ENCODE peak calls at places on chromosomes 12 and 14, in five cellular contexts. E is stimulated activated CD4-positive, alpha-beta T cell treated with anti-CD3 and anti-CD28 coated beads, Interleukin-2, amount 100 ng/mL, for 24 hours; K is activated CD4-positive, alpha-beta T cell treated with anti-CD3 and anti-CD28 coated beads for 24 hours; B is astrocyte of the spinal cord; H is natural killer cell. N is an unnamed sample.

GRCh38 chr12:30694971-30695326 is 720 bp downstream of the IPO8 start:
- DNase-seq in B (peak), H (no peak), K (no peak), E (peak), N (peak)

GRCh38 chr14:72745546-72745945 is 148.4 kb downstream of the DPF3 start:
- DNase-seq in E (no peak), B (peak), K (no peak), H (no peak), N (no peak)

GRCh38 chr14:59398841-59399240 is 66.3 kb downstream of the GPR135 start:
- DNase-seq in K (no peak), E (no peak), H (no peak), B (no peak), N (no peak)

GRCh38 chr14:96824283-96824682 is 27.1 kb downstream of the VRK1 start:
- DNase-seq in B (peak), K (no peak), E (no peak), H (no peak), N (no peak)

GRCh38 chr12:16399110-16399509 is 51.7 kb downstream of the MGST1 start:
- DNase-seq in K (no peak), B (no peak), H (no peak), E (no peak), N (no peak)

GRCh38 chr12:130965214-130965613 is 11.5 kb downstream of the ADGRD1 start:
- DNase-seq in B (no peak), H (no peak), E (no peak), K (no peak), N (no peak)

GRCh38 chr12:89067436-89067835 is 284.9 kb downstream of the DUSP6 start:
- DNase-seq in E (no peak), B (peak), H (no peak), K (no peak), N (no peak)

GRCh38 chr12:25005376-25005775 is 56.5 kb upstream of the BCAT1 start:
- DNase-seq in K (no peak), H (no peak), B (no peak), E (no peak), N (no peak)

GRCh38 chr14:104600141-104600643 is 4.4 kb downstream of the TMEM179 start:
- DNase-seq in B (no peak), K (no peak), E (no peak), H (no peak), N (no peak)

GRCh38 chr14:69093551-69094421 is 59.1 kb downstream of the DCAF5 start:
- DNase-seq in B (peak), E (no peak), K (no peak), H (no peak), N (no peak)

GRCh38 chr12:10276774-10277173 is 30.9 kb upstream of the KLRD1 start:
- DNase-seq in B (peak), H (no peak), E (no peak), K (no peak), N (no peak)

GRCh38 chr14:104514156-104514848 is 65.3 kb upstream of the C14orf180 start:
- DNase-seq in E (no peak), K (no peak), H (no peak), B (no peak), N (peak)

GRCh38 chr12:2347844-2348476 is 295.2 kb downstream of the CACNA1C start:
- DNase-seq in E (no peak), K (no peak), B (no peak), H (no peak), N (no peak)

GRCh38 chr14:23171251-23171975 is 12.0 kb downstream of the SLC7A8 start:
- DNase-seq in H (no peak), K (no peak), B (peak), E (no peak), N (no peak)

GRCh38 chr14:106318700-106319099 is 792.3 kb downstream of the TMEM121 start:
- DNase-seq in B (no peak), E (peak), H (peak), K (peak), N (no peak)

GRCh38 chr12:84502907-84503787 is 409.5 kb downstream of the SLC6A15 start:
- DNase-seq in H (no peak), K (no peak), E (peak), B (peak), N (peak)

GRCh38 chr14:32932921-32933622 is 5.6 kb upstream of the NPAS3 start:
- DNase-seq in E (no peak), K (no peak), B (no peak), H (no peak), N (peak)

GRCh38 chr12:96208346-96208745 is 14.2 kb downstream of the ELK3 start:
- DNase-seq in E (no peak), H (no peak), K (no peak), B (peak), N (no peak)

GRCh38 chr12:50088577-50089335 is 3.6 kb downstream of the SMARCD1 start:
- DNase-seq in E (peak), B (peak), K (peak), H (no peak), N (no peak)

GRCh38 chr12:105725054-105725453 is 394.6 kb downstream of the C12orf75 start:
- DNase-seq in E (no peak), B (peak), K (no peak), H (no peak), N (no peak)

N was measured in H9.